ENCODE peak calls at places on chromosomes 3 and 15, in eight cellular contexts. One of them, this sample, is unnamed.
A peak's percentile ranks its signal among the peaks of the same experiment; 100 is the strongest.

GRCh38 chr3:151404316-151404715 is 19.8 kb upstream of the P2RY12 start:
- ATAC-seq in WTC11: no peak
- ATAC-seq in left lobe of liver: no peak
- ATAC-seq in memory B cell: no peak
- ATAC-seq in activated naive CD8-positive, alpha-beta T cell treated with anti-CD3 and anti-CD28 coated beads, Interleukin-2, amount 10 ng/mL, durations not matched to agents 7 days and 5 days: no peak
- ATAC-seq in omental fat pad: no peak
- ATAC-seq in HepG2: no peak
- ATAC-seq in SK-N-SH treated with all-trans-retinoic acid at 6 μM for 48 hours: no peak
- ATAC-seq in this sample: no peak

GRCh38 chr15:70801111-70801510 is 37.8 kb upstream of the UACA start:
- ATAC-seq in WTC11: no peak
- ATAC-seq in left lobe of liver: no peak
- ATAC-seq in memory B cell: no peak
- ATAC-seq in activated naive CD8-positive, alpha-beta T cell treated with anti-CD3 and anti-CD28 coated beads, Interleukin-2, amount 10 ng/mL, durations not matched to agents 7 days and 5 days: no peak
- ATAC-seq in omental fat pad: no peak
- ATAC-seq in HepG2: no peak
- ATAC-seq in SK-N-SH treated with all-trans-retinoic acid at 6 μM for 48 hours: peak; percentile 16
- ATAC-seq in this sample: no peak

GRCh38 chr3:13866406-13866965 is 13.4 kb downstream of the WNT7A start:
- ATAC-seq in WTC11: no peak
- ATAC-seq in left lobe of liver: no peak
- ATAC-seq in memory B cell: no peak
- ATAC-seq in activated naive CD8-positive, alpha-beta T cell treated with anti-CD3 and anti-CD28 coated beads, Interleukin-2, amount 10 ng/mL, durations not matched to agents 7 days and 5 days: peak; percentile 80
- ATAC-seq in omental fat pad: no peak
- ATAC-seq in HepG2: no peak
- ATAC-seq in SK-N-SH treated with all-trans-retinoic acid at 6 μM for 48 hours: no peak
- ATAC-seq in this sample: no peak

GRCh38 chr3:65948833-65949573 is 89.7 kb downstream of the MAGI1 start:
- ATAC-seq in WTC11: no peak
- ATAC-seq in left lobe of liver: no peak
- ATAC-seq in memory B cell: no peak
- ATAC-seq in activated naive CD8-positive, alpha-beta T cell treated with anti-CD3 and anti-CD28 coated beads, Interleukin-2, amount 10 ng/mL, durations not matched to agents 7 days and 5 days: no peak
- ATAC-seq in omental fat pad: no peak
- ATAC-seq in HepG2: no peak
- ATAC-seq in SK-N-SH treated with all-trans-retinoic acid at 6 μM for 48 hours: no peak
- ATAC-seq in this sample: no peak

GRCh38 chr15:89845305-89845893 is 30.7 kb upstream of the ANPEP start:
- ATAC-seq in WTC11: no peak
- ATAC-seq in left lobe of liver: peak; percentile 48
- ATAC-seq in memory B cell: no peak
- ATAC-seq in activated naive CD8-positive, alpha-beta T cell treated with anti-CD3 and anti-CD28 coated beads, Interleukin-2, amount 10 ng/mL, durations not matched to agents 7 days and 5 days: no peak
- ATAC-seq in omental fat pad: peak; percentile 89
- ATAC-seq in HepG2: no peak
- ATAC-seq in SK-N-SH treated with all-trans-retinoic acid at 6 μM for 48 hours: peak; percentile 88
- ATAC-seq in this sample: peak; percentile 46

GRCh38 chr3:12388185-12388584 is 96.1 kb upstream of the TSEN2 start:
- ATAC-seq in WTC11: no peak
- ATAC-seq in left lobe of liver: no peak
- ATAC-seq in memory B cell: no peak
- ATAC-seq in activated naive CD8-positive, alpha-beta T cell treated with anti-CD3 and anti-CD28 coated beads, Interleukin-2, amount 10 ng/mL, durations not matched to agents 7 days and 5 days: no peak
- ATAC-seq in omental fat pad: no peak
- ATAC-seq in HepG2: no peak
- ATAC-seq in SK-N-SH treated with all-trans-retinoic acid at 6 μM for 48 hours: no peak
- ATAC-seq in this sample: no peak

GRCh38 chr15:71660501-71660900 is 149.9 kb upstream of the NR2E3 start:
- ATAC-seq in WTC11: no peak
- ATAC-seq in left lobe of liver: peak; percentile 64
- ATAC-seq in memory B cell: no peak
- ATAC-seq in activated naive CD8-positive, alpha-beta T cell treated with anti-CD3 and anti-CD28 coated beads, Interleukin-2, amount 10 ng/mL, durations not matched to agents 7 days and 5 days: no peak
- ATAC-seq in omental fat pad: no peak
- ATAC-seq in HepG2: peak; percentile 29
- ATAC-seq in SK-N-SH treated with all-trans-retinoic acid at 6 μM for 48 hours: no peak
- ATAC-seq in this sample: no peak

GRCh38 chr3:128217702-128218475 is 64.6 kb downstream of the EEFSEC start:
- ATAC-seq in WTC11: no peak
- ATAC-seq in left lobe of liver: no peak
- ATAC-seq in memory B cell: no peak
- ATAC-seq in activated naive CD8-positive, alpha-beta T cell treated with anti-CD3 and anti-CD28 coated beads, Interleukin-2, amount 10 ng/mL, durations not matched to agents 7 days and 5 days: no peak
- ATAC-seq in omental fat pad: no peak
- ATAC-seq in HepG2: no peak
- ATAC-seq in SK-N-SH treated with all-trans-retinoic acid at 6 μM for 48 hours: peak; percentile 95
- ATAC-seq in this sample: no peak

GRCh38 chr15:64773606-64774555 is 1.5 kb downstream of the RBPMS2 start:
- ATAC-seq in WTC11: no peak
- ATAC-seq in left lobe of liver: no peak
- ATAC-seq in memory B cell: no peak
- ATAC-seq in activated naive CD8-positive, alpha-beta T cell treated with anti-CD3 and anti-CD28 coated beads, Interleukin-2, amount 10 ng/mL, durations not matched to agents 7 days and 5 days: no peak
- ATAC-seq in omental fat pad: no peak
- ATAC-seq in HepG2: peak; percentile 10
- ATAC-seq in SK-N-SH treated with all-trans-retinoic acid at 6 μM for 48 hours: peak; percentile 9
- ATAC-seq in this sample: peak; percentile 3

GRCh38 chr3:61783993-61784718 is 222.8 kb downstream of the PTPRG start:
- ATAC-seq in WTC11: peak; percentile 55
- ATAC-seq in left lobe of liver: no peak
- ATAC-seq in memory B cell: no peak
- ATAC-seq in activated naive CD8-positive, alpha-beta T cell treated with anti-CD3 and anti-CD28 coated beads, Interleukin-2, amount 10 ng/mL, durations not matched to agents 7 days and 5 days: no peak
- ATAC-seq in omental fat pad: no peak
- ATAC-seq in HepG2: no peak
- ATAC-seq in SK-N-SH treated with all-trans-retinoic acid at 6 μM for 48 hours: peak; percentile 81
- ATAC-seq in this sample: no peak

GRCh38 chr3:107562979-107563531 is 40.3 kb downstream of the BBX start:
- ATAC-seq in WTC11: peak; percentile 75
- ATAC-seq in left lobe of liver: no peak
- ATAC-seq in memory B cell: no peak
- ATAC-seq in activated naive CD8-positive, alpha-beta T cell treated with anti-CD3 and anti-CD28 coated beads, Interleukin-2, amount 10 ng/mL, durations not matched to agents 7 days and 5 days: no peak
- ATAC-seq in omental fat pad: peak; percentile 51
- ATAC-seq in HepG2: no peak
- ATAC-seq in SK-N-SH treated with all-trans-retinoic acid at 6 μM for 48 hours: peak; percentile 24
- ATAC-seq in this sample: no peak

GRCh38 chr3:63932509-63933212 is 20.5 kb upstream of the SCAANT1 start:
- ATAC-seq in WTC11: no peak
- ATAC-seq in left lobe of liver: peak; percentile 43
- ATAC-seq in memory B cell: no peak
- ATAC-seq in activated naive CD8-positive, alpha-beta T cell treated with anti-CD3 and anti-CD28 coated beads, Interleukin-2, amount 10 ng/mL, durations not matched to agents 7 days and 5 days: no peak
- ATAC-seq in omental fat pad: no peak
- ATAC-seq in HepG2: no peak
- ATAC-seq in SK-N-SH treated with all-trans-retinoic acid at 6 μM for 48 hours: no peak
- ATAC-seq in this sample: no peak

GRCh38 chr3:20225769-20226168 is 39.8 kb upstream of the SGO1 start:
- ATAC-seq in WTC11: peak; percentile 85
- ATAC-seq in left lobe of liver: peak; percentile 89
- ATAC-seq in memory B cell: no peak
- ATAC-seq in activated naive CD8-positive, alpha-beta T cell treated with anti-CD3 and anti-CD28 coated beads, Interleukin-2, amount 10 ng/mL, durations not matched to agents 7 days and 5 days: no peak
- ATAC-seq in omental fat pad: no peak
- ATAC-seq in HepG2: peak; percentile 85
- ATAC-seq in SK-N-SH treated with all-trans-retinoic acid at 6 μM for 48 hours: peak; percentile 74
- ATAC-seq in this sample: no peak

GRCh38 chr3:129491794-129492193 is 36.6 kb upstream of the RHO start:
- ATAC-seq in WTC11: no peak
- ATAC-seq in left lobe of liver: no peak
- ATAC-seq in memory B cell: no peak
- ATAC-seq in activated naive CD8-positive, alpha-beta T cell treated with anti-CD3 and anti-CD28 coated beads, Interleukin-2, amount 10 ng/mL, durations not matched to agents 7 days and 5 days: no peak
- ATAC-seq in omental fat pad: no peak
- ATAC-seq in HepG2: no peak
- ATAC-seq in SK-N-SH treated with all-trans-retinoic acid at 6 μM for 48 hours: no peak
- ATAC-seq in this sample: no peak

GRCh38 chr3:183244219-183244618 is 8.8 kb upstream of the B3GNT5 start:
- ATAC-seq in WTC11: no peak
- ATAC-seq in left lobe of liver: peak; percentile 41
- ATAC-seq in memory B cell: no peak
- ATAC-seq in activated naive CD8-positive, alpha-beta T cell treated with anti-CD3 and anti-CD28 coated beads, Interleukin-2, amount 10 ng/mL, durations not matched to agents 7 days and 5 days: no peak
- ATAC-seq in omental fat pad: no peak
- ATAC-seq in HepG2: no peak
- ATAC-seq in SK-N-SH treated with all-trans-retinoic acid at 6 μM for 48 hours: no peak
- ATAC-seq in this sample: no peak

GRCh38 chr3:55615694-55616310 is 128.7 kb upstream of the WNT5A start:
- ATAC-seq in WTC11: peak; percentile 81
- ATAC-seq in left lobe of liver: peak; percentile 18
- ATAC-seq in memory B cell: no peak
- ATAC-seq in activated naive CD8-positive, alpha-beta T cell treated with anti-CD3 and anti-CD28 coated beads, Interleukin-2, amount 10 ng/mL, durations not matched to agents 7 days and 5 days: no peak
- ATAC-seq in omental fat pad: no peak
- ATAC-seq in HepG2: no peak
- ATAC-seq in SK-N-SH treated with all-trans-retinoic acid at 6 μM for 48 hours: no peak
- ATAC-seq in this sample: peak; percentile 39

GRCh38 chr15:74951006-74951405 is 5.6 kb downstream of the RPP25 start:
- ATAC-seq in WTC11: peak; percentile 6
- ATAC-seq in left lobe of liver: no peak
- ATAC-seq in memory B cell: no peak
- ATAC-seq in activated naive CD8-positive, alpha-beta T cell treated with anti-CD3 and anti-CD28 coated beads, Interleukin-2, amount 10 ng/mL, durations not matched to agents 7 days and 5 days: no peak
- ATAC-seq in omental fat pad: no peak
- ATAC-seq in HepG2: no peak
- ATAC-seq in SK-N-SH treated with all-trans-retinoic acid at 6 μM for 48 hours: no peak
- ATAC-seq in this sample: no peak

GRCh38 chr3:197460639-197461038 is 95.1 kb downstream of the BDH1 start:
- ATAC-seq in WTC11: no peak
- ATAC-seq in left lobe of liver: no peak
- ATAC-seq in memory B cell: no peak
- ATAC-seq in activated naive CD8-positive, alpha-beta T cell treated with anti-CD3 and anti-CD28 coated beads, Interleukin-2, amount 10 ng/mL, durations not matched to agents 7 days and 5 days: no peak
- ATAC-seq in omental fat pad: no peak
- ATAC-seq in HepG2: no peak
- ATAC-seq in SK-N-SH treated with all-trans-retinoic acid at 6 μM for 48 hours: no peak
- ATAC-seq in this sample: no peak

GRCh38 chr15:100525894-100526512 is 2.7 kb downstream of the CERS3 start:
- ATAC-seq in WTC11: no peak
- ATAC-seq in left lobe of liver: peak; percentile 98
- ATAC-seq in memory B cell: no peak
- ATAC-seq in activated naive CD8-positive, alpha-beta T cell treated with anti-CD3 and anti-CD28 coated beads, Interleukin-2, amount 10 ng/mL, durations not matched to agents 7 days and 5 days: no peak
- ATAC-seq in omental fat pad: peak; percentile 83
- ATAC-seq in HepG2: no peak
- ATAC-seq in SK-N-SH treated with all-trans-retinoic acid at 6 μM for 48 hours: no peak
- ATAC-seq in this sample: peak; percentile 88

GRCh38 chr3:155554777-155555445 is 190.0 kb downstream of the PLCH1 start:
- ATAC-seq in WTC11: no peak
- ATAC-seq in left lobe of liver: peak; percentile 83
- ATAC-seq in memory B cell: no peak
- ATAC-seq in activated naive CD8-positive, alpha-beta T cell treated with anti-CD3 and anti-CD28 coated beads, Interleukin-2, amount 10 ng/mL, durations not matched to agents 7 days and 5 days: peak; percentile 69
- ATAC-seq in omental fat pad: no peak
- ATAC-seq in HepG2: peak; percentile 98
- ATAC-seq in SK-N-SH treated with all-trans-retinoic acid at 6 μM for 48 hours: no peak
- ATAC-seq in this sample: no peak

GRCh38 chr3:57944313-57944580 is 64.0 kb upstream of the FLNB start:
- ATAC-seq in WTC11: no peak
- ATAC-seq in left lobe of liver: no peak
- ATAC-seq in memory B cell: no peak
- ATAC-seq in activated naive CD8-positive, alpha-beta T cell treated with anti-CD3 and anti-CD28 coated beads, Interleukin-2, amount 10 ng/mL, durations not matched to agents 7 days and 5 days: no peak
- ATAC-seq in omental fat pad: no peak
- ATAC-seq in HepG2: no peak
- ATAC-seq in SK-N-SH treated with all-trans-retinoic acid at 6 μM for 48 hours: no peak
- ATAC-seq in this sample: no peak

GRCh38 chr15:58524247-58524646 is 92.5 kb downstream of the LIPC start:
- ATAC-seq in WTC11: no peak
- ATAC-seq in left lobe of liver: peak; percentile 20
- ATAC-seq in memory B cell: no peak
- ATAC-seq in activated naive CD8-positive, alpha-beta T cell treated with anti-CD3 and anti-CD28 coated beads, Interleukin-2, amount 10 ng/mL, durations not matched to agents 7 days and 5 days: no peak
- ATAC-seq in omental fat pad: no peak
- ATAC-seq in HepG2: no peak
- ATAC-seq in SK-N-SH treated with all-trans-retinoic acid at 6 μM for 48 hours: no peak
- ATAC-seq in this sample: no peak

GRCh38 chr3:126987129-126987528 is 4.2 kb downstream of the PLXNA1 start:
- ATAC-seq in WTC11: no peak
- ATAC-seq in left lobe of liver: no peak
- ATAC-seq in memory B cell: no peak
- ATAC-seq in activated naive CD8-positive, alpha-beta T cell treated with anti-CD3 and anti-CD28 coated beads, Interleukin-2, amount 10 ng/mL, durations not matched to agents 7 days and 5 days: no peak
- ATAC-seq in omental fat pad: no peak
- ATAC-seq in HepG2: no peak
- ATAC-seq in SK-N-SH treated with all-trans-retinoic acid at 6 μM for 48 hours: no peak
- ATAC-seq in this sample: no peak

GRCh38 chr15:33008284-33009011 is 186.1 kb downstream of the FMN1 start:
- ATAC-seq in WTC11: no peak
- ATAC-seq in left lobe of liver: no peak
- ATAC-seq in memory B cell: no peak
- ATAC-seq in activated naive CD8-positive, alpha-beta T cell treated with anti-CD3 and anti-CD28 coated beads, Interleukin-2, amount 10 ng/mL, durations not matched to agents 7 days and 5 days: no peak
- ATAC-seq in omental fat pad: peak; percentile 64
- ATAC-seq in HepG2: no peak
- ATAC-seq in SK-N-SH treated with all-trans-retinoic acid at 6 μM for 48 hours: peak; percentile 63
- ATAC-seq in this sample: peak; percentile 90

GRCh38 chr15:40064231-40064894 is 25.4 kb upstream of the SRP14 start:
- ATAC-seq in WTC11: peak; percentile 19
- ATAC-seq in left lobe of liver: no peak
- ATAC-seq in memory B cell: peak; percentile 72
- ATAC-seq in activated naive CD8-positive, alpha-beta T cell treated with anti-CD3 and anti-CD28 coated beads, Interleukin-2, amount 10 ng/mL, durations not matched to agents 7 days and 5 days: no peak
- ATAC-seq in omental fat pad: no peak
- ATAC-seq in HepG2: no peak
- ATAC-seq in SK-N-SH treated with all-trans-retinoic acid at 6 μM for 48 hours: no peak
- ATAC-seq in this sample: no peak

GRCh38 chr3:187616307-187616939 is 53.8 kb downstream of the SST start:
- ATAC-seq in WTC11: peak; percentile 67
- ATAC-seq in left lobe of liver: peak; percentile 93
- ATAC-seq in memory B cell: peak; percentile 66
- ATAC-seq in activated naive CD8-positive, alpha-beta T cell treated with anti-CD3 and anti-CD28 coated beads, Interleukin-2, amount 10 ng/mL, durations not matched to agents 7 days and 5 days: peak; percentile 77
- ATAC-seq in omental fat pad: no peak
- ATAC-seq in HepG2: peak; percentile 79
- ATAC-seq in SK-N-SH treated with all-trans-retinoic acid at 6 μM for 48 hours: peak; percentile 88
- ATAC-seq in this sample: no peak

GRCh38 chr3:151210676-151211381 is 7.8 kb upstream of the GPR171 start:
- ATAC-seq in WTC11: peak; percentile 49
- ATAC-seq in left lobe of liver: peak; percentile 97
- ATAC-seq in memory B cell: no peak
- ATAC-seq in activated naive CD8-positive, alpha-beta T cell treated with anti-CD3 and anti-CD28 coated beads, Interleukin-2, amount 10 ng/mL, durations not matched to agents 7 days and 5 days: peak; percentile 79
- ATAC-seq in omental fat pad: peak; percentile 44
- ATAC-seq in HepG2: peak; percentile 98
- ATAC-seq in SK-N-SH treated with all-trans-retinoic acid at 6 μM for 48 hours: peak; percentile 39
- ATAC-seq in this sample: peak; percentile 31

GRCh38 chr15:37143351-37143750 is 43.0 kb upstream of the MEIS2 start:
- ATAC-seq in WTC11: no peak
- ATAC-seq in left lobe of liver: no peak
- ATAC-seq in memory B cell: no peak
- ATAC-seq in activated naive CD8-positive, alpha-beta T cell treated with anti-CD3 and anti-CD28 coated beads, Interleukin-2, amount 10 ng/mL, durations not matched to agents 7 days and 5 days: no peak
- ATAC-seq in omental fat pad: no peak
- ATAC-seq in HepG2: no peak
- ATAC-seq in SK-N-SH treated with all-trans-retinoic acid at 6 μM for 48 hours: no peak
- ATAC-seq in this sample: no peak

GRCh38 chr3:145383416-145383815 is 777.6 kb downstream of the PLOD2 start:
- ATAC-seq in WTC11: no peak
- ATAC-seq in left lobe of liver: no peak
- ATAC-seq in memory B cell: no peak
- ATAC-seq in activated naive CD8-positive, alpha-beta T cell treated with anti-CD3 and anti-CD28 coated beads, Interleukin-2, amount 10 ng/mL, durations not matched to agents 7 days and 5 days: no peak
- ATAC-seq in omental fat pad: no peak
- ATAC-seq in HepG2: no peak
- ATAC-seq in SK-N-SH treated with all-trans-retinoic acid at 6 μM for 48 hours: no peak
- ATAC-seq in this sample: no peak

GRCh38 chr3:180959691-180960090 is 29.8 kb downstream of the DNAJC19 start:
- ATAC-seq in WTC11: no peak
- ATAC-seq in left lobe of liver: no peak
- ATAC-seq in memory B cell: no peak
- ATAC-seq in activated naive CD8-positive, alpha-beta T cell treated with anti-CD3 and anti-CD28 coated beads, Interleukin-2, amount 10 ng/mL, durations not matched to agents 7 days and 5 days: no peak
- ATAC-seq in omental fat pad: no peak
- ATAC-seq in HepG2: no peak
- ATAC-seq in SK-N-SH treated with all-trans-retinoic acid at 6 μM for 48 hours: no peak
- ATAC-seq in this sample: no peak

GRCh38 chr3:58728723-58729122 is 62.1 kb upstream of the FAM3D start:
- ATAC-seq in WTC11: no peak
- ATAC-seq in left lobe of liver: no peak
- ATAC-seq in memory B cell: no peak
- ATAC-seq in activated naive CD8-positive, alpha-beta T cell treated with anti-CD3 and anti-CD28 coated beads, Interleukin-2, amount 10 ng/mL, durations not matched to agents 7 days and 5 days: no peak
- ATAC-seq in omental fat pad: no peak
- ATAC-seq in HepG2: no peak
- ATAC-seq in SK-N-SH treated with all-trans-retinoic acid at 6 μM for 48 hours: no peak
- ATAC-seq in this sample: no peak